ENCODE peak calls at places on chromosomes 7 and 10, in nine cellular contexts. One of them, this sample, is unnamed.
A peak's percentile ranks its signal among the peaks of the same experiment; 100 is the strongest.

GRCh38 chr10:24205846-24206245 is 3.1 kb upstream of the KIAA1217 start:
- DNase-seq in left colon: no peak
- DNase-seq in tibial nerve: no peak
- DNase-seq in T-helper 9 cell: no peak
- DNase-seq in LoVo: no peak
- DNase-seq in stimulated activated CD4-positive, alpha-beta T cell treated with anti-CD3 and anti-CD28 coated beads, Interleukin-12 subunit alpha, Interleukin-12 subunit beta, amount 100 ng/mL, for 24 hours: no peak
- DNase-seq in T-helper 2 cell: no peak
- DNase-seq in EL: no peak
- DNase-seq in left ventricle myocardium inferior: no peak
- DNase-seq in this sample: no peak

GRCh38 chr10:23897864-23898263 is 311.1 kb upstream of the KIAA1217 start:
- DNase-seq in left colon: no peak
- DNase-seq in tibial nerve: no peak
- DNase-seq in T-helper 9 cell: no peak
- DNase-seq in LoVo: no peak
- DNase-seq in stimulated activated CD4-positive, alpha-beta T cell treated with anti-CD3 and anti-CD28 coated beads, Interleukin-12 subunit alpha, Interleukin-12 subunit beta, amount 100 ng/mL, for 24 hours: no peak
- DNase-seq in T-helper 2 cell: no peak
- DNase-seq in EL: no peak
- DNase-seq in left ventricle myocardium inferior: no peak
- DNase-seq in this sample: no peak

GRCh38 chr10:66455304-66455703 is 470.5 kb upstream of the LRRTM3 start:
- DNase-seq in left colon: no peak
- DNase-seq in tibial nerve: no peak
- DNase-seq in T-helper 9 cell: no peak
- DNase-seq in LoVo: no peak
- DNase-seq in stimulated activated CD4-positive, alpha-beta T cell treated with anti-CD3 and anti-CD28 coated beads, Interleukin-12 subunit alpha, Interleukin-12 subunit beta, amount 100 ng/mL, for 24 hours: no peak
- DNase-seq in T-helper 2 cell: no peak
- DNase-seq in EL: peak; percentile 1
- DNase-seq in left ventricle myocardium inferior: no peak
- DNase-seq in this sample: no peak

GRCh38 chr7:33790746-33791145 is 114.6 kb upstream of the BMPER start:
- DNase-seq in left colon: no peak
- DNase-seq in tibial nerve: no peak
- DNase-seq in T-helper 9 cell: no peak
- DNase-seq in LoVo: no peak
- DNase-seq in stimulated activated CD4-positive, alpha-beta T cell treated with anti-CD3 and anti-CD28 coated beads, Interleukin-12 subunit alpha, Interleukin-12 subunit beta, amount 100 ng/mL, for 24 hours: no peak
- DNase-seq in T-helper 2 cell: no peak
- DNase-seq in EL: no peak
- DNase-seq in left ventricle myocardium inferior: no peak
- DNase-seq in this sample: no peak

GRCh38 chr7:25179771-25180591 is 48.3 kb downstream of the NPVF start:
- DNase-seq in left colon: peak; percentile 96
- DNase-seq in tibial nerve: peak; percentile 89
- DNase-seq in T-helper 9 cell: peak; percentile 97
- DNase-seq in LoVo: peak; percentile 95
- DNase-seq in stimulated activated CD4-positive, alpha-beta T cell treated with anti-CD3 and anti-CD28 coated beads, Interleukin-12 subunit alpha, Interleukin-12 subunit beta, amount 100 ng/mL, for 24 hours: peak; percentile 97
- DNase-seq in T-helper 2 cell: peak; percentile 89
- DNase-seq in EL: peak; percentile 86
- DNase-seq in left ventricle myocardium inferior: peak; percentile 93
- DNase-seq in this sample: peak; percentile 75

GRCh38 chr10:17951868-17952371 is at the start of gene SLC39A12:
- DNase-seq in left colon: no peak
- DNase-seq in tibial nerve: no peak
- DNase-seq in T-helper 9 cell: no peak
- DNase-seq in LoVo: peak; percentile 21
- DNase-seq in stimulated activated CD4-positive, alpha-beta T cell treated with anti-CD3 and anti-CD28 coated beads, Interleukin-12 subunit alpha, Interleukin-12 subunit beta, amount 100 ng/mL, for 24 hours: no peak
- DNase-seq in T-helper 2 cell: no peak
- DNase-seq in EL: peak; percentile 64
- DNase-seq in left ventricle myocardium inferior: no peak
- DNase-seq in this sample: peak; percentile 12

GRCh38 chr7:28579571-28579970 is 167.3 kb downstream of the CREB5 start:
- DNase-seq in left colon: no peak
- DNase-seq in tibial nerve: no peak
- DNase-seq in T-helper 9 cell: no peak
- DNase-seq in LoVo: no peak
- DNase-seq in stimulated activated CD4-positive, alpha-beta T cell treated with anti-CD3 and anti-CD28 coated beads, Interleukin-12 subunit alpha, Interleukin-12 subunit beta, amount 100 ng/mL, for 24 hours: no peak
- DNase-seq in T-helper 2 cell: no peak
- DNase-seq in EL: peak; percentile 44
- DNase-seq in left ventricle myocardium inferior: no peak
- DNase-seq in this sample: peak; percentile 54

GRCh38 chr7:150838965-150839650 is 13.2 kb upstream of the AOC1 start:
- DNase-seq in left colon: no peak
- DNase-seq in tibial nerve: no peak
- DNase-seq in T-helper 9 cell: no peak
- DNase-seq in LoVo: no peak
- DNase-seq in stimulated activated CD4-positive, alpha-beta T cell treated with anti-CD3 and anti-CD28 coated beads, Interleukin-12 subunit alpha, Interleukin-12 subunit beta, amount 100 ng/mL, for 24 hours: no peak
- DNase-seq in T-helper 2 cell: no peak
- DNase-seq in EL: no peak
- DNase-seq in left ventricle myocardium inferior: no peak
- DNase-seq in this sample: no peak

GRCh38 chr10:68499544-68499943 is 27.8 kb upstream of the DNA2 start:
- DNase-seq in left colon: no peak
- DNase-seq in tibial nerve: no peak
- DNase-seq in T-helper 9 cell: no peak
- DNase-seq in LoVo: no peak
- DNase-seq in stimulated activated CD4-positive, alpha-beta T cell treated with anti-CD3 and anti-CD28 coated beads, Interleukin-12 subunit alpha, Interleukin-12 subunit beta, amount 100 ng/mL, for 24 hours: no peak
- DNase-seq in T-helper 2 cell: no peak
- DNase-seq in EL: no peak
- DNase-seq in left ventricle myocardium inferior: no peak
- DNase-seq in this sample: no peak

GRCh38 chr10:84291389-84291788 is 37.0 kb upstream of the CCSER2 start:
- DNase-seq in left colon: no peak
- DNase-seq in tibial nerve: no peak
- DNase-seq in T-helper 9 cell: no peak
- DNase-seq in LoVo: peak; percentile 15
- DNase-seq in stimulated activated CD4-positive, alpha-beta T cell treated with anti-CD3 and anti-CD28 coated beads, Interleukin-12 subunit alpha, Interleukin-12 subunit beta, amount 100 ng/mL, for 24 hours: no peak
- DNase-seq in T-helper 2 cell: no peak
- DNase-seq in EL: peak; percentile 37
- DNase-seq in left ventricle myocardium inferior: no peak
- DNase-seq in this sample: peak; percentile 48

GRCh38 chr7:37977243-37977642 is 56.8 kb downstream of the EPDR1 start:
- DNase-seq in left colon: no peak
- DNase-seq in tibial nerve: no peak
- DNase-seq in T-helper 9 cell: no peak
- DNase-seq in LoVo: peak; percentile 64
- DNase-seq in stimulated activated CD4-positive, alpha-beta T cell treated with anti-CD3 and anti-CD28 coated beads, Interleukin-12 subunit alpha, Interleukin-12 subunit beta, amount 100 ng/mL, for 24 hours: no peak
- DNase-seq in T-helper 2 cell: no peak
- DNase-seq in EL: no peak
- DNase-seq in left ventricle myocardium inferior: no peak
- DNase-seq in this sample: no peak

GRCh38 chr7:93366816-93367215 is 134.7 kb downstream of the VPS50 start:
- DNase-seq in left colon: no peak
- DNase-seq in tibial nerve: no peak
- DNase-seq in T-helper 9 cell: no peak
- DNase-seq in LoVo: no peak
- DNase-seq in stimulated activated CD4-positive, alpha-beta T cell treated with anti-CD3 and anti-CD28 coated beads, Interleukin-12 subunit alpha, Interleukin-12 subunit beta, amount 100 ng/mL, for 24 hours: no peak
- DNase-seq in T-helper 2 cell: no peak
- DNase-seq in EL: no peak
- DNase-seq in left ventricle myocardium inferior: no peak
- DNase-seq in this sample: no peak

GRCh38 chr10:42990721-42991441 is 86.0 kb upstream of the RET start:
- DNase-seq in left colon: no peak
- DNase-seq in tibial nerve: no peak
- DNase-seq in T-helper 9 cell: no peak
- DNase-seq in LoVo: no peak
- DNase-seq in stimulated activated CD4-positive, alpha-beta T cell treated with anti-CD3 and anti-CD28 coated beads, Interleukin-12 subunit alpha, Interleukin-12 subunit beta, amount 100 ng/mL, for 24 hours: no peak
- DNase-seq in T-helper 2 cell: no peak
- DNase-seq in EL: no peak
- DNase-seq in left ventricle myocardium inferior: no peak
- DNase-seq in this sample: no peak

This sample was measured in Caki2.